ENCODE peak calls at places on chromosomes 13 and 19, in five cellular contexts. X, L, Z, A and J are unnamed samples.

GRCh38 chr19:2315818-2316353 is 7.9 kb upstream of the LINGO3 start:
- DNase-seq in X (no peak), L (peak), Z (peak), A (no peak), J (no peak)

GRCh38 chr19:33554821-33555220 is 33.2 kb upstream of the PEPD start:
- DNase-seq in X (no peak), L (no peak), Z (no peak), A (no peak), J (no peak)

GRCh38 chr19:10431254-10431942 is 11.1 kb downstream of the PDE4A start:
- DNase-seq in X (no peak), L (no peak), Z (no peak), A (peak), J (no peak)

GRCh38 chr19:35357867-35358573 is at the start of gene FFAR3:
- DNase-seq in X (no peak), L (no peak), Z (peak), A (no peak), J (no peak)

GRCh38 chr13:83733293-83733692 is 149.0 kb downstream of the SLITRK1 start:
- DNase-seq in X (no peak), L (no peak), Z (no peak), A (no peak), J (no peak)

GRCh38 chr13:98393873-98394272 is 183.0 kb downstream of the STK24 start:
- DNase-seq in X (no peak), L (no peak), Z (no peak), A (no peak), J (no peak)

GRCh38 chr13:91904005-91904404 is 505.6 kb downstream of the GPC5 start:
- DNase-seq in X (no peak), L (no peak), Z (no peak), A (no peak), J (no peak)

GRCh38 chr19:7076151-7076550 is 6.6 kb downstream of the ZNF557 start:
- DNase-seq in X (no peak), L (no peak), Z (no peak), A (no peak), J (no peak)

GRCh38 chr19:11963566-11964355 is 1.1 kb upstream of the ZNF763 start:
- DNase-seq in X (peak), L (peak), Z (peak), A (peak), J (peak)

GRCh38 chr19:10748924-10749434 is 31.1 kb downstream of the DNM2 start:
- DNase-seq in X (no peak), L (peak), Z (no peak), A (no peak), J (peak)

GRCh38 chr13:112977525-112977924 is 8.5 kb downstream of the MCF2L start:
- DNase-seq in X (no peak), L (no peak), Z (no peak), A (no peak), J (no peak)

GRCh38 chr13:57629391-57629804 is 2.1 kb upstream of the PCDH17 start:
- DNase-seq in X (no peak), L (no peak), Z (peak), A (no peak), J (no peak)

GRCh38 chr19:746208-746819 is 4.6 kb upstream of the MISP start:
- DNase-seq in X (no peak), L (no peak), Z (no peak), A (no peak), J (no peak)

GRCh38 chr19:749811-750210 is 1.1 kb upstream of the MISP start:
- DNase-seq in X (no peak), L (no peak), Z (no peak), A (no peak), J (no peak)

GRCh38 chr19:747432-748273 is 3.3 kb upstream of the MISP start:
- DNase-seq in X (no peak), L (no peak), Z (no peak), A (no peak), J (no peak)

GRCh38 chr19:746956-747355 is 4.0 kb upstream of the MISP start:
- DNase-seq in X (no peak), L (no peak), Z (no peak), A (no peak), J (no peak)

DNA sequence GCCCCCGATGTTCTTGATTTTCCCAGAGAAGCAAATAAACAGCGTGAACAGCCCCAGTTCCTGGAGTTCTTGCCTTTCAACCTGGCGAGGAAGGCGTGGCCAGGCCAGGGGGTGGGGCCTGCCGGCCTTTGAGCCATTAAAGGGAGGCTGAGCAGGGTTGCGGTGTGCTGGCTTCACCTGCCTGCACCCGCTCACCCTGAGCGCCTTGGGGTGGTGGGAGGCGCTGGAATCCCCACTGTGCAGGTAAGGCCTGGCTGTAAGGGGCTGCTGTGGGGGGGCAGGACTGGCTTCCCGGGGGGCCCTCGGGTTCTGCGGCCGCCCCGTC is 2.7 kb upstream of the MISP start:
- DNase-seq in X (no peak), L (no peak), Z (no peak), A (no peak), J (no peak)
- H3K4me3 ChIP-seq in X (no peak), L (no peak), Z (no peak), A (no peak), J (no peak)

GRCh38 chr19:39811064-39811463 is 22.9 kb downstream of the DYRK1B start:
- DNase-seq in X (no peak), L (no peak), Z (no peak), A (no peak), J (no peak)

GRCh38 chr19:39813264-39813998 is 20.5 kb downstream of the DYRK1B start:
- DNase-seq in X (no peak), L (peak), Z (no peak), A (no peak), J (no peak)

GRCh38 chr19:39807846-39808364 is 26.1 kb downstream of the DYRK1B start:
- DNase-seq in X (no peak), L (no peak), Z (no peak), A (no peak), J (no peak)

GRCh38 chr19:39810424-39810823 is 23.5 kb downstream of the DYRK1B start:
- DNase-seq in X (no peak), L (no peak), Z (no peak), A (no peak), J (no peak)

DNA sequence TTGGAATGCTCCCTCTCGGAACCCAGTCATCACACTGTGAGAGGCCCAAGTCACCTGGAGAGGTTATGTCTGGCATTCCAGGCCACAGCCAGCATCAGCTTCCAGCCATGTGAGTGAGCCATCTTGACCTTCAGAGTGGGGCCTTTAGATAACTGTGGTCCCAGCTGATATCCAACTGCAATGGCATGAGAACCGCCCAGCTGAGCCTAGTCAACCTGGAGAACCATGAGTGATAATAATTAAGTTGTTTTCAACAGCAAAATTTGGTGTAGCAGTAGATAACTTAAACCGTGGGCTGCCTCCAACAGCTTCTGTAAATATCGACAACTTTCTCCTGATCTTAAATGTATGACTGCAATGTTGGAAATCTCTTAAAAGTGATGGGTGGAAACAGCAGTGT is 24.6 kb downstream of the DYRK1B start:
- DNase-seq in X (no peak), L (no peak), Z (no peak), A (no peak), J (no peak)
- H3K4me3 ChIP-seq in X (no peak), L (no peak), Z (no peak), A (no peak), J (no peak)

GRCh38 chr19:17830567-17831418 is 9.5 kb upstream of the INSL3 start:
- DNase-seq in X (no peak), L (peak), Z (no peak), A (peak), J (peak)
- H3K4me3 ChIP-seq in X (peak), L (no peak), Z (no peak), A (no peak), J (peak)

GRCh38 chr13:48487968-48488367 is 44.9 kb downstream of the RCBTB2 start:
- DNase-seq in X (no peak), L (no peak), Z (no peak), A (no peak), J (no peak)
- H3K4me3 ChIP-seq in X (no peak), L (no peak), Z (no peak), A (no peak), J (no peak)

DNA sequence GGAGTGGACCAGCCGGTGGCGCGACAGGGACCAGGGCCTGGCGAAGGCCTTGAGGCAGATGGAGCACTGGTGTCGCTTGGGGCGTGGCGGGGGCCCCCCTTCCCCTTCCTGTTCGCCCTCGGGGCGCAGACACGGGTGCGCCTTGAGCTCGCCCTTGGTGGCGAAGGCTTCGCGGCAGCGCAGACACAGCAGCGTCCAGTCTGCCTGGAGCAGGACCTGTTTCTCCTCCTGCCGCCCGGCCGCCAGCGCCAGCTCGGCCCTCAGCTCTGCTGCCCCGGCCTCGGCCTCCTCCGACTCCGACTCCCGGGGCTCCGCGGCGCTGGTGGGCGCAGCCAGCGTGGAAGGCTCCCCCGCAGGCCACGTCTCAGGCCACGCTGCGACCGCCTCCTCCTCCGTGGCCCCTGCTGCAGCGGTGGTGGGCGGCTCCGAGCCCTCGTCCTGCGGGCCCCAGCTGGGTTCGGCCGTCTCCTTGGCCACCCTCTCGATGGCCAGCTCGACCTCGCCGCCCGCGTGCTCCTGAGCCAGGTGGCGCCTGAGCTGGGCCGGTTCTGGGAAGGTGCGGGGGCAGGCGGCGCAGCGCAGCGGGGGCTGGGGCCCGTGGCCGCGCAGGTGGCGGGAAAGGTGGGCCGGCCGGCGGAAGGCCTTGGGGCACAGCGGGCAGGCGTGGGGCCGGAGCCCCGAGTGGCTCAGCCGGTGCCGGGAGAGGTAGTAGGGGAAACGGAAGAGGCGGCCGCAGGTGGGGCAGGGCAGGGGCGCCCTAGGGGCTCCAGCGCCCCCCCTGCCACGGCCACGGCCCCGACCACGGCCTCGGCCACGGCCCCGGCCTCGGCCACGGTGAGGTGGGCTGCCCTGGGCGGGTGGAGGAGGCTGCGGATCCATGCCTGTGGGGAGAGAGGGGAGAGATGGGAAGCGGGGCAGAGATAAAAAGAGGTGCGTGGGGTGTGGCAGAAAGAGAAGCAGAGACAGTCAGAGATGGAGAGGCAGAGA is 1.6 kb downstream of the ZNF579 start:
- DNase-seq in X (no peak), L (no peak), Z (no peak), A (no peak), J (no peak)
- H3K4me3 ChIP-seq in X (peak), L (peak), Z (no peak), A (no peak), J (peak)

GRCh38 chr19:19385131-19385899 is 20.2 kb upstream of the GATAD2A start:
- DNase-seq in X (peak), L (peak), Z (peak), A (peak), J (peak)
- H3K4me3 ChIP-seq in X (peak), L (peak), Z (peak), A (peak), J (peak)

GRCh38 chr13:36673352-36673751 is 468 bp upstream of the SERTM1 start:
- DNase-seq in X (no peak), L (no peak), Z (no peak), A (no peak), J (no peak)
- H3K4me3 ChIP-seq in X (no peak), L (no peak), Z (no peak), A (no peak), J (no peak)

GRCh38 chr19:18392936-18393335 is 4.5 kb downstream of the LRRC25 start:
- DNase-seq in X (no peak), L (no peak), Z (no peak), A (no peak), J (no peak)
- H3K4me3 ChIP-seq in X (no peak), L (no peak), Z (no peak), A (no peak), J (no peak)